ENCODE peak calls at places on chromosomes 1 and 21, in four cellular contexts. S, I, K and Q are unnamed samples.

GRCh38 chr1:171221665-171222591 is 26.4 kb upstream of the FMO1 start:
- DNase-seq in K (no peak), I (no peak), S (no peak), Q (no peak)

GRCh38 chr1:61079898-61080336 is 2.4 kb upstream of the NFIA start:
- DNase-seq in K (peak; percentile 72), I (peak; percentile 77), S (no peak), Q (peak; percentile 79)

GRCh38 chr1:59404725-59405124 is 107.8 kb downstream of the FGGY start:
- DNase-seq in S (no peak), K (no peak), I (no peak), Q (no peak)

GRCh38 chr1:53593758-53594380 is 134.7 kb downstream of the DMRTB1 start:
- DNase-seq in S (no peak), I (peak; percentile 27), K (peak; percentile 53), Q (peak; percentile 25)

GRCh38 chr1:54614558-54614957 is 8.8 kb downstream of the FAM151A start:
- DNase-seq in K (no peak), S (no peak), I (no peak), Q (no peak)

GRCh38 chr1:248592655-248593054 is 4.8 kb downstream of the OR2T10 start:
- DNase-seq in I (no peak), S (no peak), K (no peak), Q (no peak)

GRCh38 chr1:195909061-195909460 is 699.2 kb downstream of the KCNT2 start:
- DNase-seq in S (no peak), K (no peak), I (no peak), Q (no peak)

GRCh38 chr21:38911523-38912354 is 106.0 kb downstream of the ETS2 start:
- DNase-seq in K (no peak), I (no peak), S (no peak), Q (no peak)

GRCh38 chr1:67674260-67675011 is 10.6 kb upstream of the GADD45A start:
- DNase-seq in K (peak; percentile 75), I (no peak), S (no peak), Q (no peak)

GRCh38 chr1:59506952-59507351 is 210.1 kb downstream of the FGGY start:
- DNase-seq in I (no peak), K (no peak), S (peak; percentile 38), Q (peak; percentile 30)

GRCh38 chr1:17012775-17013501 is 1.2 kb upstream of the ATP13A2 start:
- DNase-seq in I (no peak), S (no peak), K (no peak), Q (no peak)

GRCh38 chr1:216184281-216184680 is 239.0 kb downstream of the USH2A start:
- DNase-seq in K (no peak), S (no peak), I (no peak), Q (no peak)

GRCh38 chr1:226820935-226821718 is 49.3 kb upstream of the PSEN2 start:
- DNase-seq in I (no peak), K (peak; percentile 19), S (no peak), Q (peak; percentile 65)

GRCh38 chr1:151132676-151133338 is 13.6 kb downstream of the SEMA6C start:
- DNase-seq in I (no peak), S (no peak), K (peak; percentile 37), Q (no peak)

GRCh38 chr1:54124472-54124871 is 28.3 kb downstream of the CDCP2 start:
- DNase-seq in I (no peak), S (no peak), K (no peak), Q (no peak)

GRCh38 chr1:58880592-58880991 is 96.7 kb upstream of the JUN start:
- DNase-seq in K (no peak), S (no peak), I (no peak), Q (no peak)

GRCh38 chr1:159229486-159229885 is 24.8 kb downstream of the ACKR1 start:
- DNase-seq in S (no peak), K (peak; percentile 62), I (no peak), Q (no peak)

GRCh38 chr21:42013901-42014300 is 3.7 kb upstream of the ZBTB21 start:
- DNase-seq in I (no peak), S (no peak), K (no peak), Q (no peak)

GRCh38 chr1:9084883-9085282 is 15.4 kb upstream of the SLC2A5 start:
- DNase-seq in I (no peak), S (no peak), K (no peak), Q (no peak)

GRCh38 chr1:199226163-199226562 is 587.3 kb downstream of the PTPRC start:
- DNase-seq in K (no peak), S (peak; percentile 16), I (no peak), Q (no peak)

GRCh38 chr1:154784924-154785531 is 85.1 kb downstream of the KCNN3 start:
- DNase-seq in K (no peak), I (peak; percentile 25), S (peak; percentile 76), Q (no peak)

GRCh38 chr21:23524685-23525084 is 2082.6 kb downstream of the MRPL39 start:
- DNase-seq in K (no peak), S (no peak), I (no peak), Q (no peak)

GRCh38 chr1:74523873-74524480 is 11.6 kb upstream of the LRRC53 start:
- DNase-seq in I (no peak), S (no peak), K (no peak), Q (no peak)

GRCh38 chr1:16189921-16190499 is 22.4 kb downstream of the ARHGEF19 start:
- DNase-seq in S (no peak), K (peak; percentile 70), I (no peak), Q (no peak)

GRCh38 chr1:154970631-154971340 is at the start of gene SHC1:
- DNase-seq in K (peak; percentile 90), I (peak; percentile 83), S (no peak), Q (peak; percentile 94)

GRCh38 chr1:11052839-11053757 is 6.1 kb upstream of the MASP2 start:
- DNase-seq in S (no peak), K (peak; percentile 88), I (no peak), Q (no peak)

GRCh38 chr1:225597926-225598575 is 54.9 kb downstream of the ENAH start:
- DNase-seq in I (no peak), S (no peak), K (no peak), Q (no peak)

GRCh38 chr1:217205578-217205977 is 425.3 kb downstream of the GPATCH2 start:
- DNase-seq in I (no peak), S (no peak), K (no peak), Q (no peak)

GRCh38 chr21:43968410-43969114 is 43.5 kb upstream of the TRAPPC10 start:
- DNase-seq in K (no peak), I (no peak), S (no peak), Q (no peak)

GRCh38 chr1:61282387-61282786 is 200.0 kb downstream of the NFIA start:
- DNase-seq in I (peak; percentile 13), K (no peak), S (no peak), Q (no peak)

GRCh38 chr1:24316659-24317058 is 2.5 kb upstream of the GRHL3 start:
- DNase-seq in S (no peak), K (no peak), I (no peak), Q (peak; percentile 31)

GRCh38 chr1:76381450-76382108 is 307.0 kb downstream of the ST6GALNAC3 start:
- DNase-seq in K (no peak), S (no peak), I (no peak), Q (no peak)

GRCh38 chr1:185560760-185561159 is 173.4 kb upstream of the HMCN1 start:
- DNase-seq in I (no peak), S (no peak), K (no peak), Q (no peak)

GRCh38 chr1:227921461-227922185 is 26.1 kb downstream of the WNT9A start:
- DNase-seq in I (no peak), S (no peak), K (no peak), Q (no peak)
- TF ChIP-seq PBX3 in I (no peak), S (no peak), K (no peak), Q (no peak)

DNA sequence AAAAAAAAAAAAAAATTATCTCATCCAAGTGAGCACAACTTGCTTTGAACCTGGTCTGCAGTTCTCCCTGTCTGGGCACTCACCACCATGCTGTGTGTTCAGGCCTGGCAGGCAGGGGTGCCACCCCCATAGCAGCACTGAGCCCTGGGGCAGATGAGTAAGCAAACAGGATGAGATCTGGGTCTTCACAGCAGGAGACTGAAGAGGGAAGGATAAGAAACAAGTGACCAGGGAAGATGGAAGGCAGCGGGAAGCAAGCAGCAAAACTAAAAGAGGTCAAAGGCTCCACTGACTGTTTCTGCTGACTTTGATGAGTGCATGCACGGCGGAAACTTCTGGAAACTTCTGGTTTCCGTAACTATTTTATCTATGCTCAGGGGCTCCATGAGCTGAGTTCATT is 133.5 kb upstream of the SOD1 start:
- DNase-seq in K (no peak), S (no peak), I (no peak), Q (peak; percentile 14)
- TF ChIP-seq PBX3 in K (no peak), S (no peak), I (no peak), Q (no peak)

DNA sequence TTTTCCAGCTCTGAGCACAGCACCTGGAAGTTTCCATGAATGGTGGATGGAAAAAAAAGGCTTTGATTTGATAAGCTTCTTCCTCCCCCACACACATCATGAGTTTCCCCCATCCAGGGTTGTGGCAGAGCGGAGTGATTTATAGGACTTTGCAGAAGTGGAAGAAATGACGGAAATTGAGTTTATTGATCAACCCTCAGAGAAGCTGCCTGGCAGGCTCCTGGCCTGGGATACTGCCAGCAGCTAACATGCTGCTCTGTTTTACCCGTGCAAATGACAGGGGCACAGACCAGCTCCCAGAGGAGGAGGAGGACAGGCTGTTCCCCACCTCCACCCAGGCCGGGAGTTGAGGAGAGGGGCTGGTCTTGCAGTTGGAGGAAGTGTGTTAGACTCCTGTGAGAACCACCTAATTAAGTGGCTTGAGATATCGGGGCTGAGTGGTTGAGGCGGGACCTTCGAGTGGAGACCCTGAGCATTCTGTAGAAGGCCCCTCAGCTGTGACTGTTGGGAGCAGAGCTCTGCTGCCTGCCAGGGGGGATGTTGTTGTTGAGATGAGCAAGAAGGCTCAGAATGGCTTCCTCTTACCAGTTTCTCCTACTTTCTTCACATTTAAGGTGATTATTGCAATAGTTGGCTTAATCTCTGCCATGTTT is 21.8 kb downstream of the ADORA1 start:
- DNase-seq in S (no peak), K (no peak), I (no peak), Q (no peak)
- TF ChIP-seq PBX3 in S (no peak), K (no peak), I (no peak), Q (no peak)

DNA sequence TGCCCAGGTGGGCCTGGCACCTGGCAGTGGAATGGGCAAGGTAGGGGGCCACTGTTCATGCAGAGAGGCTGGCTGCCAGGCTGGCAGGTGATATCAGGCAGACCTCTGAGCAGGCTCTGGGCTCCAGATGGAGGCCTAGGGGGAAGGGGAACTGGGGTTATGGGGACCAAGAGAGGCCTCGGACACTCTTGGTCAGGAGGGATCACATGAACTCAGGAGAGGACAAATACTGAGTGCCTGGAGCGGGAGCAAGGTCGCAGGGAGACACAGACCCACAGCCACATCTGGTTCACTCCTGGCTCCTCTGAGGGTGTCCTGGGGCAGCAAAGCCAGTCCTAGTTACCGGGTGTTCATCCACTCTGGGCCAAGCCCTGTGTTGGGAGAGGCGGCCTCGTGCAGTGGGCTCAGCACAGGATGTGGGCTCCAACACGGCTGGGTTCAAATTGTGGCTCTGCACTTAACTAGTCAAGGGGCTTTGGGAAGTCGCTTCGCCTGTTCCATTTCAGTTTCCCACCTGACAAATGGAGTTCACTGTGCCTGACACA is 239.0 kb downstream of the PTPRU start:
- DNase-seq in K (peak; percentile 70), I (no peak), S (no peak), Q (no peak)
- TF ChIP-seq PBX3 in K (no peak), I (no peak), S (no peak), Q (no peak)